ENCODE peak calls at places on chromosome 1, in seven cellular contexts. E is HCT116, W is Karpas-422, Q is H9, N is mammary epithelial cell, H is PC-3, U is fibroblast of lung. P is an unnamed sample. For H3K79me2, the result is how much of the 10 kb centered on the place peaks cover.

GRCh38 chr1:234737915-234738314 is 127.9 kb upstream of the IRF2BP2 start:
- DNase-seq in E (no peak), W (no peak), Q (no peak), N (no peak), H (no peak), U (no peak), P (no peak)

GRCh38 chr1:225763815-225764548 is 13.6 kb upstream of the SRP9 start:
- DNase-seq in E (no peak), W (no peak), Q (no peak), N (no peak), H (no peak), U (peak), P (no peak)

GRCh38 chr1:176745945-176746344 is 283.0 kb downstream of the PAPPA2 start:
- DNase-seq in E (no peak), W (no peak), Q (no peak), N (peak), H (peak), U (no peak), P (no peak)

GRCh38 chr1:214581785-214582184 is 21.2 kb upstream of the CENPF start:
- DNase-seq in E (peak), W (no peak), Q (no peak), N (peak), H (peak), U (peak), P (no peak)

GRCh38 chr1:29210278-29211085 is 20.3 kb downstream of the MECR start:
- DNase-seq in E (no peak), W (no peak), Q (no peak), N (no peak), H (no peak), U (no peak), P (no peak)

GRCh38 chr1:11729498-11730428 is 6.2 kb upstream of the AGTRAP start:
- DNase-seq in E (no peak), W (no peak), Q (no peak), N (no peak), H (no peak), U (no peak), P (no peak)

GRCh38 chr1:218867941-218868656 is 305.6 kb upstream of the LYPLAL1 start:
- DNase-seq in E (no peak), W (no peak), Q (no peak), N (peak), H (no peak), U (no peak), P (no peak)

GRCh38 chr1:18062180-18062579 is 45.4 kb upstream of the IGSF21 start:
- DNase-seq in E (no peak), W (no peak), Q (no peak), N (no peak), H (no peak), U (no peak), P (no peak)

DNA sequence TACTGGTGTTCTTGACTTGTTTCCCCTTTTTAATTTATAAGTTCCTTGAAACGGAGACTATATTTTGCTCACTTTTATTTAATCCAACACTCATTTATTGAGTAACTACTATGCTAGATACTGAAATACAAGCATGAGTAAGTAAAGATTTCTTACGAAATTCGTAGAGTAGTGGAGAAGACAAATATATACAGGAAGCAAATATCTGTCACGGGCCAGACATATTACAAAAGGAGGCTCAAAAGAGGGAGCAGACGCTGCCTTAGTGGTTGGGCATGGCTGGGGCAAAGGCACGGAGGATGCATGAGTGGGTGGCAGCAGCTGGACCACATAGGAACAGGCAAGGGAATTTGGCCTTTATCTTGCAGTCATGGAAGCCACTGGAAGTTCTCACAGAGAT is 6.8 kb downstream of the NCF2 start:
- DNase-seq in E (no peak), W (no peak), Q (no peak), N (no peak), H (no peak), U (peak), P (no peak)
- H3K79me2 ChIP-seq in E (under half), W (under half), Q (under half), N (under half), H (under half), U (under half), P (under half)

GRCh38 chr1:39205102-39205780 is 746 bp downstream of the MACF1 start:
- DNase-seq in E (no peak), W (no peak), Q (no peak), N (peak), H (peak), U (peak), P (peak)
- H3K79me2 ChIP-seq in E (under half), W (under half), Q (under half), N (half or more), H (under half), U (half or more), P (under half)

GRCh38 chr1:24959623-24959975 is 29.5 kb upstream of the RUNX3 start:
- DNase-seq in E (no peak), W (no peak), Q (no peak), N (no peak), H (no peak), U (no peak), P (no peak)

GRCh38 chr1:24958766-24959622 is 28.9 kb upstream of the RUNX3 start:
- DNase-seq in E (no peak), W (no peak), Q (no peak), N (no peak), H (no peak), U (no peak), P (no peak)

GRCh38 chr1:24960071-24960801 is 30.2 kb upstream of the RUNX3 start:
- DNase-seq in E (no peak), W (peak), Q (no peak), N (no peak), H (no peak), U (no peak), P (no peak)

GRCh38 chr1:24957016-24957807 is 27.1 kb upstream of the RUNX3 start:
- DNase-seq in E (no peak), W (no peak), Q (no peak), N (peak), H (no peak), U (no peak), P (no peak)

GRCh38 chr1:24957808-24958752 is 28.0 kb upstream of the RUNX3 start:
- DNase-seq in E (no peak), W (no peak), Q (no peak), N (no peak), H (no peak), U (no peak), P (no peak)
- H3K79me2 ChIP-seq in E (under half), W (under half), Q (under half), N (under half), H (under half), U (under half), P (under half)

GRCh38 chr1:21929951-21930615 is 7.0 kb downstream of the HSPG2 start:
- DNase-seq in E (no peak), W (no peak), Q (no peak), N (no peak), H (no peak), U (no peak), P (no peak)

GRCh38 chr1:21932127-21932526 is 5.0 kb downstream of the HSPG2 start:
- DNase-seq in E (no peak), W (no peak), Q (no peak), N (peak), H (no peak), U (peak), P (no peak)

GRCh38 chr1:21930629-21931170 is 6.4 kb downstream of the HSPG2 start:
- DNase-seq in E (no peak), W (no peak), Q (no peak), N (no peak), H (no peak), U (no peak), P (no peak)

GRCh38 chr1:21933397-21934248 is 3.5 kb downstream of the HSPG2 start:
- DNase-seq in E (no peak), W (no peak), Q (peak), N (peak), H (peak), U (no peak), P (no peak)

DNA sequence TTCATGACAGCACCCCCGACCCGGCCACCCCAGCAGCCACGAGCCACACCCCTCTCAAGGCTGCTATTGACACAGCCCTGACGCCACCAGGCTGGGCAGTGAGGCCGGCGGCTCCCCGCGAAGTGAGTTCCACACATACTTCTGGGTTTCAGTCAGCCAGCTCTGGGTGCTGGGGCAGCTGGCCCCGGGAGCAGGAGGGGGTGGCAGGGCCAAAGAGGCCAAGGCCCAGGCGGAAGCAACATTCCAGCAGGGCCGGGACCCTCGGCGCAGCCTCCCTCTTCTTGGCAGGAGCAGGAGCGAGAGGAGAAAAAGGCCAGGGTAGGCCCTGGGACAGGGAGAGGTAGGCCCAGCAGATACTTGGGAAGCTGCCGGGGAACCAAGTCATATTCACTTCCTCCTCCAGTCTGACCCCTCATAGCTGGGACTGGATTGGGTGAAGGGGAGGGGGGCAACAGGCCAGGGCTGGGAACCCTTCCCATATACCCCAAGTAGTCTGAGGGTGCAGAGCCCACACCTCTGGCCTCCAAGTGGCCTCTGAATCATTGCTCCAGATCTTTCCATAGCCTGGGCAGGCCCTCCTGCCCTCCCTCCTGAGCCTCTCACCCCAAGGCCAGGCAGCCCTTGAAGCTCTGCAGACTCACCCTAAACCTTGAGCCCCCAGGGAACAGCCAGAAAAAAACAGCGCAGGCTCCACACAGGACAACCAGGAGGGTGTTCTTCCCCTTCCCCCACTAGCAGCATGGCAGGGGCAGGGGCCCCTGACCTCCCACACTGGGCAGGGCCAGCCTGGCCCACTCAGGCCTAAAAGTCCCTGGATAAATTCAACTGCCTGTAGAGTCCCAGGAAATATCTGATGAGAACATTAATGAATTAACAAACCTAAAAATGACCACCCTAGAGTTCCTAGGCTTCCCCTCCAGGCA is 5.7 kb downstream of the HSPG2 start:
- DNase-seq in E (peak), W (no peak), Q (no peak), N (peak), H (peak), U (peak), P (no peak)
- H3K79me2 ChIP-seq in E (half or more), W (under half), Q (under half), N (half or more), H (half or more), U (half or more), P (under half)

DNA sequence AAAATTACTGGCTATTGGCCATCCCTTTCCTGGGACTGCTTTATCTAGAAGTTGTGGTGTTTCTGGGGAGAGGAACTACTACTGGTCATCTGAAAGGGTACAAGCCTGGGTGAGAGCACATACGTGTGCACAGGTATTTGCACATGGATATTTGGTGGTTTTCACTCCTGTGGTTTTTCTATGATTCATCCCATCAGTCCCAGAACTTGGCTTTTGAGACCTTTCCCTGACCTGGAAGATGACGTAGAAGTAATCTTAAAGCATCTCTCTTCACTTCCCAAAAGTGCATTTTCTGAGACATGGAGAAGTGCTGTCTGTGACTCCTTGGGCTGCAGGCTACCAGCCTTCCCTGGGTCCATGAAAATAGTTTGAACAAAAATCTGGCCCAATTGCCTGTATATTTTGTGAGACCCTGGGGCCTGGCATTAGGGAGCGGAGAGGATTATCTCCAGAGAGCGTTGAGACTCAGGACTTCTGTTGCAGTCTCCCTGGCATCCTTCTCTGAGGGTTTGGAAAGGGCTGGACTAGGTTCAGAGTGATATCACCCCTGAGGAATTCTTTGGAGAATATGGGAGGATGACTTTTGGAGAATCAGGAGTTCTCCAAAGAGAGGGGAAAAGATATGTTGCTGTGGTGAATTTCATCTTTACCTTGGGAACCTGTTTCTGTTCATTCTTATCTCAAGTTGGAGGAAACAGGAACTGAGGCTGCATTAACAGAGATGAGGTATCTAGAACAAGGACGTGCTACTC is 130.8 kb downstream of the NOS1AP start:
- DNase-seq in E (no peak), W (no peak), Q (no peak), N (no peak), H (no peak), U (no peak), P (no peak)
- H3K79me2 ChIP-seq in E (under half), W (under half), Q (under half), N (under half), H (under half), U (under half), P (under half)

GRCh38 chr1:212101735-212102134 is 66.2 kb downstream of the DTL start:
- DNase-seq in E (no peak), W (no peak), Q (no peak), N (no peak), H (no peak), U (no peak), P (no peak)

GRCh38 chr1:212098771-212099170 is 63.2 kb downstream of the DTL start:
- DNase-seq in E (no peak), W (no peak), Q (no peak), N (no peak), H (no peak), U (no peak), P (no peak)

GRCh38 chr1:212097360-212097759 is 61.8 kb downstream of the DTL start:
- DNase-seq in E (no peak), W (no peak), Q (no peak), N (no peak), H (no peak), U (no peak), P (no peak)

DNA sequence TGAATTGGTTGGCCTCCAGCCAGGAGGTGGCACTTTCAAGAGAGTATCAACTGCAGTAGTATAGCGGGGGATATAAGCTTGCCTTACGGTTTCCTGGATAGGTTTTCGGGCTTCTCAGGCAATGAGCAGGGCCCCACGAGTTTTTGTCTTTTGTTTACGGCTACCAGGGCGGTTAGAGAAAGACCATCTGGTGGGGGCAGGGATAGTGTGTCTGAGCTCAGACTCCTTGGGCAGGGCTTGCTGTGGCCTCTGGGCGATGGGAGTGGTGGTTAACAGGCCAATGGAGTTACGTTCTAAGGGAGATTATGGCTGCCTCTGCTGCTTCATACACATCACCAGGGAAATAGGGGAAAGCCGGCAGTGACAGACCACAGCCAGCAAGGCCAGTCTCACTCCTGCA is 62.8 kb downstream of the DTL start:
- DNase-seq in E (no peak), W (no peak), Q (no peak), N (no peak), H (no peak), U (no peak), P (no peak)
- H3K79me2 ChIP-seq in E (half or more), W (half or more), Q (under half), N (under half), H (under half), U (under half), P (half or more)

GRCh38 chr1:230706020-230706699 is 7.8 kb downstream of the AGT start:
- DNase-seq in E (no peak), W (no peak), Q (no peak), N (no peak), H (no peak), U (no peak), P (no peak)
- H3K79me2 ChIP-seq in E (under half), W (under half), Q (under half), N (under half), H (under half), U (under half), P (under half)

P was measured in MM.1S.